ENCODE peak calls at places on chromosomes 3 and 15, in nine cellular contexts. X is lung; I is RCC 7860; U is GM18507; E is M059J; B is stimulated activated CD8-positive, alpha-beta memory T cell treated with anti-CD3 and anti-CD28 coated beads, Interleukin-15, amount 100 ng/mL, for 1 hour; Y is left colon; T is breast epithelium; A is anterior cingulate cortex. M is an unnamed sample.

GRCh38 chr3:121504598-121504997 is 41.2 kb downstream of the POLQ start:
- DNase-seq in X (no peak), I (no peak), U (no peak), E (no peak), B (no peak), Y (no peak), T (no peak), A (no peak), M (no peak)

GRCh38 chr15:70857547-70858265 is 3.7 kb upstream of the LARP6 start:
- DNase-seq in X (no peak), I (no peak), U (no peak), E (no peak), B (no peak), Y (no peak), T (no peak), A (no peak), M (no peak)

GRCh38 chr3:16378920-16379319 is 113.9 kb downstream of the OXNAD1 start:
- DNase-seq in X (no peak), I (peak; percentile 48), U (no peak), E (peak; percentile 77), B (no peak), Y (no peak), T (no peak), A (no peak), M (peak; percentile 16)

GRCh38 chr15:36911322-36911944 is 188.9 kb downstream of the MEIS2 start:
- DNase-seq in X (no peak), I (no peak), U (no peak), E (peak; percentile 44), B (no peak), Y (no peak), T (no peak), A (no peak), M (peak; percentile 72)

GRCh38 chr3:197807969-197808587 is 17.0 kb downstream of the LRCH3 start:
- DNase-seq in X (no peak), I (no peak), U (no peak), E (peak; percentile 39), B (no peak), Y (no peak), T (no peak), A (no peak), M (no peak)

GRCh38 chr3:112958749-112959560 is 15.9 kb downstream of the CD200R1 start:
- DNase-seq in X (no peak), I (no peak), U (no peak), E (no peak), B (no peak), Y (no peak), T (no peak), A (no peak), M (no peak)

GRCh38 chr3:130345487-130346079 is at the start of gene COL6A5:
- DNase-seq in X (peak; percentile 35), I (no peak), U (no peak), E (no peak), B (no peak), Y (no peak), T (no peak), A (no peak), M (no peak)

GRCh38 chr15:28182731-28183130 is 83.6 kb upstream of the OCA2 start:
- DNase-seq in X (no peak), I (no peak), U (no peak), E (no peak), B (no peak), Y (no peak), T (no peak), A (no peak), M (no peak)

GRCh38 chr3:73473578-73474448 is 150.9 kb downstream of the PDZRN3 start:
- DNase-seq in X (no peak), I (no peak), U (no peak), E (no peak), B (no peak), Y (no peak), T (no peak), A (no peak), M (no peak)

GRCh38 chr3:184360834-184361531 is 422 bp downstream of the CLCN2 start:
- DNase-seq in X (no peak), I (no peak), U (no peak), E (no peak), B (no peak), Y (no peak), T (no peak), A (no peak), M (no peak)

M was measured in RKO.